ENCODE peak calls at places on chromosomes 4 and X, in four cellular contexts. R, G, U and I are unnamed samples.

GRCh38 chr4:168797176-168797575 is 212.9 kb downstream of the CBR4 start:
- DNase-seq in R (no peak), G (no peak), U (peak; percentile 77), I (peak; percentile 49)

GRCh38 chrX:37060999-37061398 is 52.8 kb downstream of the FAM47C start:
- DNase-seq in R (peak; percentile 24), G (no peak), U (peak; percentile 55), I (no peak)

GRCh38 chrX:54044877-54045328 is 630 bp upstream of the PHF8 start:
- DNase-seq in R (no peak), G (no peak), U (no peak), I (no peak)

GRCh38 chr4:183256343-183256742 is 63.7 kb downstream of the CLDN22 start:
- DNase-seq in R (no peak), G (no peak), U (peak; percentile 16), I (no peak)

GRCh38 chr4:37365888-37366287 is 121.3 kb downstream of the NWD2 start:
- DNase-seq in R (no peak), G (no peak), U (no peak), I (no peak)

GRCh38 chr4:2673157-2673556 is 83.0 kb downstream of the TNIP2 start:
- DNase-seq in R (peak; percentile 20), G (no peak), U (peak; percentile 16), I (no peak)

GRCh38 chr4:178427663-178428062 is 985.4 kb upstream of the AGA start:
- DNase-seq in R (no peak), G (no peak), U (no peak), I (no peak)

GRCh38 chr4:120664851-120665250 is 257.7 kb downstream of the PRDM5 start:
- DNase-seq in R (no peak), G (no peak), U (no peak), I (no peak)

GRCh38 chr4:6116696-6117285 is 83.6 kb downstream of the JAKMIP1 start:
- DNase-seq in R (no peak), G (no peak), U (no peak), I (no peak)

GRCh38 chr4:124334119-124334518 is 378.4 kb downstream of the ANKRD50 start:
- DNase-seq in R (peak; percentile 17), G (no peak), U (peak; percentile 90), I (peak; percentile 58)

GRCh38 chr4:39987505-39987904 is 9.8 kb upstream of the PDS5A start:
- DNase-seq in R (no peak), G (no peak), U (no peak), I (no peak)

GRCh38 chrX:574355-574754 is 56.2 kb upstream of the SHOX start:
- DNase-seq in R (no peak), G (no peak), U (no peak), I (no peak)

GRCh38 chrX:18931972-18932371 is 51.9 kb downstream of the PHKA2 start:
- DNase-seq in R (peak; percentile 24), G (no peak), U (peak; percentile 41), I (no peak)

GRCh38 chr4:163243297-163243981 is 76.7 kb upstream of the NAF1 start:
- DNase-seq in R (no peak), G (no peak), U (no peak), I (no peak)

GRCh38 chrX:40410859-40411258 is 169.9 kb upstream of the ATP6AP2 start:
- DNase-seq in R (no peak), G (no peak), U (no peak), I (no peak)

GRCh38 chr4:39626261-39626660 is 12.4 kb downstream of the SMIM14 start:
- DNase-seq in R (peak; percentile 89), G (no peak), U (no peak), I (no peak)

GRCh38 chr4:185711764-185712163 is 100.2 kb downstream of the SORBS2 start:
- DNase-seq in R (no peak), G (no peak), U (peak; percentile 35), I (no peak)

GRCh38 chr4:65861993-65862392 is 191.7 kb upstream of the EPHA5 start:
- DNase-seq in R (no peak), G (no peak), U (no peak), I (no peak)

GRCh38 chr4:112881842-112882241 is 167.6 kb upstream of the ANK2 start:
- DNase-seq in R (no peak), G (peak; percentile 48), U (peak; percentile 11), I (no peak)

GRCh38 chr4:126268106-126268505 is 953.4 kb downstream of the FAT4 start:
- DNase-seq in R (no peak), G (no peak), U (peak; percentile 29), I (no peak)

GRCh38 chrX:10769165-10769564 is 148.8 kb upstream of the MID1 start:
- DNase-seq in R (peak; percentile 22), G (no peak), U (peak; percentile 51), I (no peak)

GRCh38 chr4:137390141-137390540 is 142.2 kb downstream of the PCDH18 start:
- DNase-seq in R (no peak), G (no peak), U (peak; percentile 58), I (no peak)

GRCh38 chrX:106927023-106927422 is 6.8 kb downstream of the CLDN2 start:
- DNase-seq in R (no peak), G (no peak), U (no peak), I (no peak)

GRCh38 chr4:10803944-10804343 is 119.4 kb upstream of the CLNK start:
- DNase-seq in R (no peak), G (no peak), U (no peak), I (no peak)

GRCh38 chr4:68855771-68856170 is 40.0 kb downstream of the UGT2B10 start:
- DNase-seq in R (no peak), G (no peak), U (no peak), I (no peak)

GRCh38 chr4:19999775-20000414 is 251.8 kb upstream of the SLIT2 start:
- DNase-seq in R (no peak), G (no peak), U (no peak), I (no peak)

GRCh38 chr4:10524196-10524833 is 67.1 kb upstream of the ZNF518B start:
- DNase-seq in R (no peak), G (no peak), U (peak; percentile 36), I (no peak)

GRCh38 chrX:22409418-22409817 is 136.7 kb downstream of the CBLL2 start:
- DNase-seq in R (no peak), G (no peak), U (no peak), I (no peak)

GRCh38 chrX:154539077-154539476 is 7.6 kb downstream of the G6PD start:
- DNase-seq in R (no peak), G (no peak), U (no peak), I (no peak)

GRCh38 chr4:156972370-156972980 is 876 bp upstream of the PDGFC start:
- DNase-seq in R (no peak), G (no peak), U (no peak), I (no peak)

GRCh38 chr4:123867910-123868587 is 471.5 kb downstream of the SPRY1 start:
- DNase-seq in R (no peak), G (no peak), U (peak; percentile 44), I (no peak)

GRCh38 chr4:31620476-31620875 is 900.3 kb downstream of the PCDH7 start:
- DNase-seq in R (no peak), G (no peak), U (peak; percentile 50), I (no peak)

GRCh38 chrX:120111611-120112010 is 4.1 kb downstream of the RHOXF1 start:
- DNase-seq in R (no peak), G (no peak), U (no peak), I (no peak)

GRCh38 chr4:7908668-7909067 is 31.0 kb downstream of the AFAP1 start:
- DNase-seq in R (peak; percentile 41), G (no peak), U (no peak), I (no peak)

GRCh38 chr4:114250439-114250891 is 271.0 kb upstream of the ARSJ start:
- DNase-seq in R (no peak), G (no peak), U (no peak), I (no peak)

GRCh38 chrX:38898261-38898660 is 97.0 kb downstream of the MID1IP1 start:
- DNase-seq in R (peak; percentile 18), G (no peak), U (no peak), I (no peak)

GRCh38 chrX:67555578-67556203 is 11.9 kb downstream of the AR start:
- DNase-seq in R (peak; percentile 29), G (no peak), U (peak; percentile 57), I (no peak)

GRCh38 chrX:130994671-130995070 is 63.5 kb upstream of the ARHGAP36 start:
- DNase-seq in R (peak; percentile 22), G (peak; percentile 10), U (peak; percentile 4), I (no peak)

GRCh38 chrX:44954562-44954961 is 81.6 kb downstream of the KDM6A start:
- DNase-seq in R (no peak), G (no peak), U (no peak), I (no peak)

GRCh38 chrX:153554519-153555167 is 37.2 kb downstream of the ATP2B3 start:
- DNase-seq in R (peak; percentile 53), G (peak; percentile 88), U (peak; percentile 56), I (peak; percentile 2)

GRCh38 chr4:98341309-98341708 is 80.1 kb downstream of the RAP1GDS1 start:
- DNase-seq in R (peak; percentile 8), G (no peak), U (peak; percentile 51), I (peak; percentile 24)
- TF ChIP-seq CTCF in R (peak; percentile 13), G (no peak), U (no peak), I (no peak)

GRCh38 chr4:28686618-28687017 is 1826.0 kb downstream of the STIM2 start:
- DNase-seq in R (peak; percentile 24), G (peak; percentile 59), U (peak; percentile 28), I (no peak)
- TF ChIP-seq CTCF in R (peak; percentile 68), G (peak; percentile 53), U (peak; percentile 65), I (peak; percentile 15)

GRCh38 chr4:164935363-164935762 is 42.1 kb downstream of the TRIM61 start:
- DNase-seq in R (peak; percentile 36), G (no peak), U (no peak), I (no peak)
- TF ChIP-seq CTCF in R (peak; percentile 72), G (no peak), U (no peak), I (no peak)

GRCh38 chrX:66200855-66201795 is 37.1 kb downstream of the HEPH start:
- DNase-seq in R (peak; percentile 14), G (no peak), U (peak; percentile 29), I (no peak)
- TF ChIP-seq CTCF in R (peak; percentile 74), G (peak; percentile 52), U (no peak), I (peak; percentile 39)

GRCh38 chr4:524196-524595 is 25.2 kb downstream of the PIGG start:
- DNase-seq in R (no peak), G (no peak), U (no peak), I (no peak)
- TF ChIP-seq CTCF in R (no peak), G (no peak), U (no peak), I (no peak)

GRCh38 chr4:122652379-122652778 is 31.5 kb upstream of the IL21 start:
- DNase-seq in R (peak; percentile 37), G (peak; percentile 34), U (peak; percentile 85), I (peak; percentile 45)
- TF ChIP-seq CTCF in R (peak; percentile 72), G (peak; percentile 53), U (peak; percentile 76), I (peak; percentile 68)

DNA sequence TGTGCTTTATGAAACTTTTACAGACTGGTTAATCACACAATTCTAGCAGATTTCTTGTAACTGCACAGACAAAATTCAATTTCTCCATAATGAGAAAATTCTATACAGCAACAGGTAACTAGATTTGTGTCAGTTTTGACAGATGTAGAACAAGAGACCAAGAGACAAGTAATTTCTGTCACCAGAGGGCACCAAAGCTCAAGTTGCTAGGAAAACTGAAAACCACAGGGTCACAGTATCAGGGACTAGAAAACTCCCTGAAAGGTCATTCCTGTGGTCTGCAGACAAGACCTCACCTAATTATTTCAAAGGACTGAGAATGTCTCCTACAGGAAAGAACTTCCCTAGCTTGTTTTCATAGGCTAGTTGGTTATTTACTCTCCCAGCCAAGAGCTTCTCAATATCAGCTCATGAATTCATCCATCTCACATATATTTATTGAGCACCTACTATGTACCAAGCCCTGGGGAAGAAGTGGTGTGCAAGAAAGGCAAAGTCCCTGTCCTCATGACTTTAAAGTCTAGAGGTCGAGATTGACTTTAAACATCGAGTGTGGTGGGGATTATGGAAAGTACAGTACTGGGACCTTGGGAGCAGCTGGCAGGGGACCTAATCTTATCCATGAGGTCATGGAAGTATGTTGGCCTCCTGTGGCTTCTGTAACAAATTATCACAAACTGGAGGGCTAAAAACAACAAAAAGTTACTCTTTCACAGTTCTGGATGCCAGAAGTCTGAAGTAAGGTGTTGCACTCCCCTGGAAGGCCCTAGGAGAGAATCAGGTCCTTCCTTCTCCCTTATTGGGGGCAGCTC is 47.8 kb upstream of the SETD7 start:
- DNase-seq in R (peak; percentile 64), G (peak; percentile 44), U (peak; percentile 74), I (no peak)
- TF ChIP-seq CTCF in R (peak; percentile 88), G (peak; percentile 75), U (peak; percentile 65), I (peak; percentile 66)